ENCODE peak calls at places on chromosomes 2 and 18, in six cellular contexts. One of them, this sample, is unnamed.
A peak's percentile ranks its signal among the peaks of the same experiment; 100 is the strongest.

GRCh38 chr2:29638641-29639040 is 282.7 kb downstream of the ALK start:
- DNase-seq in cardiac fibroblast: no peak
- DNase-seq in cardiac muscle cell: no peak
- DNase-seq in suprapubic skin: no peak
- DNase-seq in thyroid gland: no peak
- DNase-seq in spleen: no peak
- DNase-seq in this sample: no peak

GRCh38 chr2:218252509-218253247 is 8.1 kb upstream of the GPBAR1 start:
- DNase-seq in cardiac fibroblast: no peak
- DNase-seq in cardiac muscle cell: no peak
- DNase-seq in suprapubic skin: no peak
- DNase-seq in thyroid gland: no peak
- DNase-seq in spleen: no peak
- DNase-seq in this sample: no peak

GRCh38 chr2:127528487-127528886 is 2.2 kb upstream of the IWS1 start:
- DNase-seq in cardiac fibroblast: no peak
- DNase-seq in cardiac muscle cell: no peak
- DNase-seq in suprapubic skin: no peak
- DNase-seq in thyroid gland: no peak
- DNase-seq in spleen: no peak
- DNase-seq in this sample: no peak

GRCh38 chr2:72084584-72084976 is 63.1 kb downstream of the CYP26B1 start:
- DNase-seq in cardiac fibroblast: no peak
- DNase-seq in cardiac muscle cell: no peak
- DNase-seq in suprapubic skin: no peak
- DNase-seq in thyroid gland: no peak
- DNase-seq in spleen: no peak
- DNase-seq in this sample: no peak

GRCh38 chr2:128500136-128500800 is 181.6 kb upstream of the HS6ST1 start:
- DNase-seq in cardiac fibroblast: no peak
- DNase-seq in cardiac muscle cell: no peak
- DNase-seq in suprapubic skin: no peak
- DNase-seq in thyroid gland: no peak
- DNase-seq in spleen: peak; percentile 54
- DNase-seq in this sample: no peak

GRCh38 chr18:22230403-22231042 is 61.1 kb downstream of the GATA6 start:
- DNase-seq in cardiac fibroblast: peak; percentile 68
- DNase-seq in cardiac muscle cell: no peak
- DNase-seq in suprapubic skin: no peak
- DNase-seq in thyroid gland: no peak
- DNase-seq in spleen: no peak
- DNase-seq in this sample: peak; percentile 76

GRCh38 chr2:168495524-168495923 is 39.5 kb downstream of the CERS6 start:
- DNase-seq in cardiac fibroblast: no peak
- DNase-seq in cardiac muscle cell: no peak
- DNase-seq in suprapubic skin: no peak
- DNase-seq in thyroid gland: no peak
- DNase-seq in spleen: no peak
- DNase-seq in this sample: no peak

GRCh38 chr2:101140978-101141655 is 10.1 kb downstream of the TBC1D8 start:
- DNase-seq in cardiac fibroblast: no peak
- DNase-seq in cardiac muscle cell: no peak
- DNase-seq in suprapubic skin: no peak
- DNase-seq in thyroid gland: no peak
- DNase-seq in spleen: no peak
- DNase-seq in this sample: no peak

GRCh38 chr2:164669291-164669690 is 48.0 kb upstream of the GRB14 start:
- DNase-seq in cardiac fibroblast: no peak
- DNase-seq in cardiac muscle cell: no peak
- DNase-seq in suprapubic skin: no peak
- DNase-seq in thyroid gland: no peak
- DNase-seq in spleen: no peak
- DNase-seq in this sample: no peak

GRCh38 chr2:31221549-31221948 is 4.2 kb upstream of the CAPN14 start:
- DNase-seq in cardiac fibroblast: no peak
- DNase-seq in cardiac muscle cell: no peak
- DNase-seq in suprapubic skin: no peak
- DNase-seq in thyroid gland: no peak
- DNase-seq in spleen: no peak
- DNase-seq in this sample: no peak

GRCh38 chr2:108194409-108195132 is 45.2 kb upstream of the SULT1C3 start:
- DNase-seq in cardiac fibroblast: peak; percentile 10
- DNase-seq in cardiac muscle cell: peak; percentile 5
- DNase-seq in suprapubic skin: no peak
- DNase-seq in thyroid gland: no peak
- DNase-seq in spleen: no peak
- DNase-seq in this sample: no peak

GRCh38 chr18:10234912-10235439 is 219.5 kb upstream of the APCDD1 start:
- DNase-seq in cardiac fibroblast: peak; percentile 89
- DNase-seq in cardiac muscle cell: peak; percentile 35
- DNase-seq in suprapubic skin: no peak
- DNase-seq in thyroid gland: no peak
- DNase-seq in spleen: no peak
- DNase-seq in this sample: peak; percentile 25

GRCh38 chr2:218448934-218449333 is 30.0 kb downstream of the VIL1 start:
- DNase-seq in cardiac fibroblast: no peak
- DNase-seq in cardiac muscle cell: no peak
- DNase-seq in suprapubic skin: peak; percentile 35
- DNase-seq in thyroid gland: no peak
- DNase-seq in spleen: no peak
- DNase-seq in this sample: no peak

GRCh38 chr2:205002390-205002789 is 457.1 kb downstream of the PARD3B start:
- DNase-seq in cardiac fibroblast: no peak
- DNase-seq in cardiac muscle cell: no peak
- DNase-seq in suprapubic skin: no peak
- DNase-seq in thyroid gland: no peak
- DNase-seq in spleen: no peak
- DNase-seq in this sample: no peak

GRCh38 chr2:96264086-96264485 is 1.7 kb downstream of the TMEM127 start:
- DNase-seq in cardiac fibroblast: peak; percentile 39
- DNase-seq in cardiac muscle cell: no peak
- DNase-seq in suprapubic skin: no peak
- DNase-seq in thyroid gland: no peak
- DNase-seq in spleen: no peak
- DNase-seq in this sample: no peak
- H3K4me3 ChIP-seq in cardiac fibroblast: peak overlapping the region; percentile 96
- H3K4me3 ChIP-seq in cardiac muscle cell: peak overlapping the region; percentile 82
- H3K4me3 ChIP-seq in suprapubic skin: peak overlapping the region; percentile 94
- H3K4me3 ChIP-seq in thyroid gland: no peak overlapping the region
- H3K4me3 ChIP-seq in spleen: peak overlapping the region; percentile 91
- H3K4me3 ChIP-seq in this sample: peak overlapping the region; percentile 88

GRCh38 chr2:161947394-161947793 is 126.6 kb downstream of the DPP4 start:
- DNase-seq in cardiac fibroblast: no peak
- DNase-seq in cardiac muscle cell: no peak
- DNase-seq in suprapubic skin: no peak
- DNase-seq in thyroid gland: no peak
- DNase-seq in spleen: no peak
- DNase-seq in this sample: no peak

GRCh38 chr2:161943012-161943411 is 131.0 kb downstream of the DPP4 start:
- DNase-seq in cardiac fibroblast: no peak
- DNase-seq in cardiac muscle cell: no peak
- DNase-seq in suprapubic skin: no peak
- DNase-seq in thyroid gland: no peak
- DNase-seq in spleen: no peak
- DNase-seq in this sample: no peak

DNA sequence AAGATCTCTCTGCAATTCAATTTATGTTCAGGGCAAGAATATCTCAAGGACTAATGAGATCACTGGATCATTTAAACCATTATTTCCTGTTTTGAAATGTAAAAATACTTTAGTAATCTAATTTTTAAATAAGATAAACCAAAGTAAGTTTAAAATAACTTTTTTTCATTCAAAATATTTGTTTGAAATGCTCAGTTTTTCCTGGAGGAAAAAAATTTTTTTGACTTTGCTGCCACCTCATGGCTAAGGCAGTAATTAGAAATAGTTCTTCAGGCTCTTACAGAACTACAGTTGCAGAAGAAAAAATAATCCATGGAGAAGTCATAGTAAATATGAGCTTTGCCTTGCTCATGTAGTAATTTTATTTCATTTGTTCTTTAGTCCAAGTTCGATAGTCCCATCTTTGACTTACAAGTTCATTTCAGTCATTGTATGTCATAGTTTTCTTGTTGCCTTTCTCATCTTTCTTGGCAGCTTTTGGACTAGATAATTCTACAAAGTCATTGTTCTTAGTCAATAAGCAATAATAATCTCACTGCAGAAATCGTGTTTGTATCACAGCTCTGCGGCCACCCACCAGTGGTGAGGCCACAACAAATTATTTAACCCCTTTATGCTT is 127.4 kb downstream of the DPP4 start:
- DNase-seq in cardiac fibroblast: peak; percentile 53
- DNase-seq in cardiac muscle cell: peak; percentile 40
- DNase-seq in suprapubic skin: no peak
- DNase-seq in thyroid gland: no peak
- DNase-seq in spleen: no peak
- DNase-seq in this sample: no peak
- TF ChIP-seq CTCF in cardiac fibroblast: peak; percentile 50
- TF ChIP-seq CTCF in cardiac muscle cell: peak; percentile 49
- TF ChIP-seq CTCF in suprapubic skin: no peak
- TF ChIP-seq CTCF in thyroid gland: no peak
- TF ChIP-seq CTCF in spleen: peak; percentile 59
- TF ChIP-seq CTCF in this sample: peak; percentile 67

GRCh38 chr2:173656086-173656485 is 301.4 kb downstream of the CDCA7 start:
- DNase-seq in cardiac fibroblast: peak; percentile 35
- DNase-seq in cardiac muscle cell: no peak
- DNase-seq in suprapubic skin: no peak
- DNase-seq in thyroid gland: no peak
- DNase-seq in spleen: no peak
- DNase-seq in this sample: no peak

GRCh38 chr2:173657996-173658717 is 303.5 kb downstream of the CDCA7 start:
- DNase-seq in cardiac fibroblast: peak; percentile 89
- DNase-seq in cardiac muscle cell: no peak
- DNase-seq in suprapubic skin: no peak
- DNase-seq in thyroid gland: no peak
- DNase-seq in spleen: no peak
- DNase-seq in this sample: peak; percentile 76

GRCh38 chr2:173659522-173659921 is 304.9 kb downstream of the CDCA7 start:
- DNase-seq in cardiac fibroblast: no peak
- DNase-seq in cardiac muscle cell: no peak
- DNase-seq in suprapubic skin: no peak
- DNase-seq in thyroid gland: no peak
- DNase-seq in spleen: no peak
- DNase-seq in this sample: no peak

GRCh38 chr2:173661586-173661985 is 303.6 kb downstream of the SP3 start:
- DNase-seq in cardiac fibroblast: no peak
- DNase-seq in cardiac muscle cell: no peak
- DNase-seq in suprapubic skin: no peak
- DNase-seq in thyroid gland: no peak
- DNase-seq in spleen: no peak
- DNase-seq in this sample: no peak

GRCh38 chr2:173658946-173659371 is 304.3 kb downstream of the CDCA7 start:
- DNase-seq in cardiac fibroblast: peak; percentile 25
- DNase-seq in cardiac muscle cell: no peak
- DNase-seq in suprapubic skin: no peak
- DNase-seq in thyroid gland: no peak
- DNase-seq in spleen: no peak
- DNase-seq in this sample: no peak
- H3K4me3 ChIP-seq in cardiac fibroblast: no peak overlapping the region
- H3K4me3 ChIP-seq in cardiac muscle cell: no peak overlapping the region
- H3K4me3 ChIP-seq in suprapubic skin: no peak overlapping the region
- H3K4me3 ChIP-seq in thyroid gland: no peak overlapping the region
- H3K4me3 ChIP-seq in spleen: no peak overlapping the region
- H3K4me3 ChIP-seq in this sample: no peak overlapping the region

DNA sequence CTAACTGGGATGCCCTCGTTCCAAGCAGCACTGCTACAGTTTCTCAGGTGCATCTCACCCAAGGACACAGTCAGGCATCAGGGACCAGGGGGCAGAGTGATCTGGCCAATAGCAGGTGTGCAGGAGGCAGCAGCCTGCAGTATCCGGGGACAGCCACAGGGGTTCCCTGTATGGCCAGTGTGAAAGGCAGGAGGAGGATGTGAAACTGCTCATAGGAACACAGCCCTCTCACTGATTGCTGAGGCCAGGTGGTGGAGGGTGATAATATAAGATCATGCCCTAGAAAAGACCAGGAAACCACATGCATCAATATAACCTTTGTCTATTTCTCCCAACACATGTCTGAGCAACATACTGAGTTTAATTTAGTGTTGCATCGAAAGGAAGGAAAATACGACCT is 112.7 kb upstream of the TACR1 start:
- DNase-seq in cardiac fibroblast: no peak
- DNase-seq in cardiac muscle cell: no peak
- DNase-seq in suprapubic skin: no peak
- DNase-seq in thyroid gland: no peak
- DNase-seq in spleen: peak; percentile 82
- DNase-seq in this sample: no peak
- TF ChIP-seq CTCF in cardiac fibroblast: peak; percentile 18
- TF ChIP-seq CTCF in cardiac muscle cell: no peak
- TF ChIP-seq CTCF in suprapubic skin: no peak
- TF ChIP-seq CTCF in thyroid gland: no peak
- TF ChIP-seq CTCF in spleen: peak; percentile 63
- TF ChIP-seq CTCF in this sample: peak; percentile 21

DNA sequence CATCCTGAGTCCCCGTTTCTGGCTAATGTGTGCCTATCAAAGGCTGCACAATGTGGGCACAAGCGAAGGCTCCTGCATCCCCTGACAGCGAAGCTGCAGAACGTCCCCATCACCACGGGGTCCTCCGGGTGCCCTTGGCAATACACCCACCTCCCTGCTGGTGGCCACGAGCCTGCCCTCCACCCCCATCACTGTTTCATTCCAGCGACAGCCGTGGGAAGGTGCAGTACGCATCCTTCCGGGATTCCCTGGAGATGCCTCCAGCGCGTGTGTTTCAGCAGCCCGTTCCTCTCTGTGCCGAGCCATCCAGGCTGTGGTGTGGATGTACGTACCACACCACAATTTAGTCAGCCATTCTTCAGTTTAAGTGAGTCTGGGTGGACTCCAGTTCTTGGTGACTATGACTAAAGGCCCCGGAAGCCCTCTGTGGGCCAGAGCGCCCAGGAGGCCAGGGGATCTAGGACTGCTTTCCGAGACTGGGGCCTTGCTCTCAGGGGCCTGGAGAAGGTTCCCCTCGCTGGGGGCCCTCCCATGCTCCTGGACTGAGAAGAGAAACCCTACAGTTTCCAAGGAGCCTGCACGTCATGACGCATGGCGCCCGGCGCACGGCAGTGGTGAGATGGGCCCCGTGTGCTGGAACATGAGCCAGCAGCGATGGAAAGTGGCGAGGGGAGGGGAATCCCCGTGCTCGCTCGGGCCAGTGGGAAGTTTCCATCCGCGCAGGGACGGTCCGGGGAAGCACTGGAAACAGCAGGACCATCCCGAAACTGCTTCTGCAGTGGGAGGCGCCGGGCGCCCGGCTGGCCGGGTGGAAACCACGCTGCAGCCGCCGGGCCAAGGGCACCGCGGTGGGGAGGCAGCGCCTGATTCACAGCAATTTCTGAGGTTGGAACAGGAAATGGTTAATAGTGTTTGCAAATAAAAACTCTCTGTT is 4.6 kb upstream of the PDCD1 start:
- DNase-seq in cardiac fibroblast: peak; percentile 41
- DNase-seq in cardiac muscle cell: no peak
- DNase-seq in suprapubic skin: no peak
- DNase-seq in thyroid gland: no peak
- DNase-seq in spleen: no peak
- DNase-seq in this sample: no peak
- H3K4me3 ChIP-seq in cardiac fibroblast: no peak overlapping the region
- H3K4me3 ChIP-seq in cardiac muscle cell: no peak overlapping the region
- H3K4me3 ChIP-seq in suprapubic skin: no peak overlapping the region
- H3K4me3 ChIP-seq in thyroid gland: no peak overlapping the region
- H3K4me3 ChIP-seq in spleen: peak overlapping the region; percentile 19
- H3K4me3 ChIP-seq in this sample: no peak overlapping the region